ENCODE peak calls at places on chromosomes 7 and 10, in ten cellular contexts. One of them, this sample, is unnamed. For H3K4me1, the result is how much of the 10 kb centered on the place peaks cover.

GRCh38 chr10:26085549-26085948 is 131.0 kb upstream of the GAD2 start:
- DNase-seq in upper lobe of right lung: no peak
- DNase-seq in astrocyte: no peak
- DNase-seq in IMR-90: no peak
- DNase-seq in SK-N-SH: no peak
- DNase-seq in K562: no peak
- DNase-seq in fibroblast of lung: no peak
- DNase-seq in neuronal stem cell: no peak
- DNase-seq in psoas muscle: no peak
- DNase-seq in RWPE2: no peak
- DNase-seq in this sample: no peak

GRCh38 chr10:77377034-77377433 is 260.6 kb downstream of the KCNMA1 start:
- DNase-seq in upper lobe of right lung: no peak
- DNase-seq in astrocyte: no peak
- DNase-seq in IMR-90: peak
- DNase-seq in SK-N-SH: no peak
- DNase-seq in K562: no peak
- DNase-seq in fibroblast of lung: peak
- DNase-seq in neuronal stem cell: no peak
- DNase-seq in psoas muscle: no peak
- DNase-seq in RWPE2: no peak
- DNase-seq in this sample: no peak

GRCh38 chr10:86665218-86665607 is 3.1 kb upstream of the LDB3 start:
- DNase-seq in upper lobe of right lung: no peak
- DNase-seq in astrocyte: no peak
- DNase-seq in IMR-90: no peak
- DNase-seq in SK-N-SH: peak
- DNase-seq in K562: no peak
- DNase-seq in fibroblast of lung: no peak
- DNase-seq in neuronal stem cell: no peak
- DNase-seq in psoas muscle: no peak
- DNase-seq in RWPE2: no peak
- DNase-seq in this sample: no peak

GRCh38 chr10:62019013-62019684 is 117.7 kb downstream of the ARID5B start:
- DNase-seq in upper lobe of right lung: no peak
- DNase-seq in astrocyte: peak
- DNase-seq in IMR-90: no peak
- DNase-seq in SK-N-SH: no peak
- DNase-seq in K562: no peak
- DNase-seq in fibroblast of lung: peak
- DNase-seq in neuronal stem cell: no peak
- DNase-seq in psoas muscle: no peak
- DNase-seq in RWPE2: no peak
- DNase-seq in this sample: no peak

GRCh38 chr10:75062191-75062849 is 49.1 kb upstream of the SAMD8 start:
- DNase-seq in upper lobe of right lung: no peak
- DNase-seq in astrocyte: peak
- DNase-seq in IMR-90: peak
- DNase-seq in SK-N-SH: peak
- DNase-seq in K562: no peak
- DNase-seq in fibroblast of lung: peak
- DNase-seq in neuronal stem cell: no peak
- DNase-seq in psoas muscle: peak
- DNase-seq in RWPE2: no peak
- DNase-seq in this sample: no peak

GRCh38 chr7:11716185-11716584 is 115.8 kb downstream of the THSD7A start:
- DNase-seq in upper lobe of right lung: no peak
- DNase-seq in astrocyte: peak
- DNase-seq in IMR-90: no peak
- DNase-seq in SK-N-SH: no peak
- DNase-seq in K562: no peak
- DNase-seq in fibroblast of lung: peak
- DNase-seq in neuronal stem cell: no peak
- DNase-seq in psoas muscle: no peak
- DNase-seq in RWPE2: no peak
- DNase-seq in this sample: no peak

GRCh38 chr10:133308431-133309110 is at the start of the genes TUBGCP2 and ZNF511:
- DNase-seq in upper lobe of right lung: peak
- DNase-seq in astrocyte: peak
- DNase-seq in IMR-90: peak
- DNase-seq in SK-N-SH: peak
- DNase-seq in K562: peak
- DNase-seq in fibroblast of lung: peak
- DNase-seq in neuronal stem cell: peak
- DNase-seq in psoas muscle: peak
- DNase-seq in RWPE2: no peak
- DNase-seq in this sample: peak

GRCh38 chr10:43255644-43256431 is 11.0 kb downstream of the RASGEF1A start:
- DNase-seq in upper lobe of right lung: peak
- DNase-seq in astrocyte: no peak
- DNase-seq in IMR-90: no peak
- DNase-seq in SK-N-SH: peak
- DNase-seq in K562: peak
- DNase-seq in fibroblast of lung: peak
- DNase-seq in neuronal stem cell: no peak
- DNase-seq in psoas muscle: no peak
- DNase-seq in RWPE2: peak
- DNase-seq in this sample: no peak

GRCh38 chr10:4061441-4061951 is 276.5 kb upstream of the KLF6 start:
- DNase-seq in upper lobe of right lung: no peak
- DNase-seq in astrocyte: no peak
- DNase-seq in IMR-90: no peak
- DNase-seq in SK-N-SH: no peak
- DNase-seq in K562: no peak
- DNase-seq in fibroblast of lung: peak
- DNase-seq in neuronal stem cell: no peak
- DNase-seq in psoas muscle: peak
- DNase-seq in RWPE2: no peak
- DNase-seq in this sample: no peak

GRCh38 chr7:116571037-116571436 is 46.2 kb downstream of the CAV1 start:
- DNase-seq in upper lobe of right lung: no peak
- DNase-seq in astrocyte: peak
- DNase-seq in IMR-90: peak
- DNase-seq in SK-N-SH: no peak
- DNase-seq in K562: no peak
- DNase-seq in fibroblast of lung: peak
- DNase-seq in neuronal stem cell: no peak
- DNase-seq in psoas muscle: no peak
- DNase-seq in RWPE2: no peak
- DNase-seq in this sample: no peak

GRCh38 chr10:97869091-97870042 is 19.7 kb downstream of the GOLGA7B start:
- DNase-seq in upper lobe of right lung: peak
- DNase-seq in astrocyte: peak
- DNase-seq in IMR-90: peak
- DNase-seq in SK-N-SH: peak
- DNase-seq in K562: peak
- DNase-seq in fibroblast of lung: peak
- DNase-seq in neuronal stem cell: peak
- DNase-seq in psoas muscle: peak
- DNase-seq in RWPE2: peak
- DNase-seq in this sample: peak

GRCh38 chr7:127477285-127478039 is 85.0 kb upstream of the ZNF800 start:
- DNase-seq in upper lobe of right lung: no peak
- DNase-seq in astrocyte: no peak
- DNase-seq in IMR-90: no peak
- DNase-seq in SK-N-SH: no peak
- DNase-seq in K562: no peak
- DNase-seq in fibroblast of lung: no peak
- DNase-seq in neuronal stem cell: no peak
- DNase-seq in psoas muscle: no peak
- DNase-seq in RWPE2: no peak
- DNase-seq in this sample: no peak

GRCh38 chr7:135189961-135190360 is 19.5 kb upstream of the CYREN start:
- DNase-seq in upper lobe of right lung: no peak
- DNase-seq in astrocyte: no peak
- DNase-seq in IMR-90: no peak
- DNase-seq in SK-N-SH: peak
- DNase-seq in K562: no peak
- DNase-seq in fibroblast of lung: no peak
- DNase-seq in neuronal stem cell: no peak
- DNase-seq in psoas muscle: no peak
- DNase-seq in RWPE2: no peak
- DNase-seq in this sample: no peak

GRCh38 chr7:158353606-158354570 is 233.7 kb downstream of the PTPRN2 start:
- DNase-seq in upper lobe of right lung: peak
- DNase-seq in astrocyte: no peak
- DNase-seq in IMR-90: no peak
- DNase-seq in SK-N-SH: peak
- DNase-seq in K562: peak
- DNase-seq in fibroblast of lung: no peak
- DNase-seq in neuronal stem cell: peak
- DNase-seq in psoas muscle: no peak
- DNase-seq in RWPE2: no peak
- DNase-seq in this sample: no peak

GRCh38 chr7:128743112-128743772 is 4.1 kb downstream of the CALU start:
- DNase-seq in upper lobe of right lung: no peak
- DNase-seq in astrocyte: peak
- DNase-seq in IMR-90: no peak
- DNase-seq in SK-N-SH: no peak
- DNase-seq in K562: no peak
- DNase-seq in fibroblast of lung: peak
- DNase-seq in neuronal stem cell: no peak
- DNase-seq in psoas muscle: no peak
- DNase-seq in RWPE2: no peak
- DNase-seq in this sample: no peak

DNA sequence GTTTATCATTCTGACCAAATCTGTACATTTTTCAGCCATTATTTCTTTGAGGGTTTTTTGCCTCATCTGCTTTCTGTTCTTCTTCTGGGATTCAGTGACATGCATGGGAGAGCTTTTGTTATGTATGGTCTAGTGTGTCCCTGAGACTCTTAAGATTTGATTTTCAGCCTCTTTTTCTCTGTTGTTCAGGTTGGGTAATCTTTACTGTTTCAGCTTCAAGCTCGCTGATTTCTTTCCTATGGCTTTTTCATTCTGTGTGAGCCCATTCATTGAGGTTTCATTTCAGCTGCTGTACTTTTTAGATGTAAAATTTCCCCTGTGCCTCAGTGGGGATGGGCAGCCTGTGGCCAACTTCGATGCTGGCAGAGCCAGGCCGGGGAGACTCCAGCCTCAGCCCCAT is 38.1 kb downstream of the FOXK1 start:
- DNase-seq in upper lobe of right lung: no peak
- DNase-seq in astrocyte: no peak
- DNase-seq in IMR-90: no peak
- DNase-seq in SK-N-SH: no peak
- DNase-seq in K562: no peak
- DNase-seq in fibroblast of lung: no peak
- DNase-seq in neuronal stem cell: no peak
- DNase-seq in psoas muscle: no peak
- DNase-seq in RWPE2: no peak
- DNase-seq in this sample: no peak
- H3K4me1 ChIP-seq in upper lobe of right lung: under half
- H3K4me1 ChIP-seq in astrocyte: under half
- H3K4me1 ChIP-seq in IMR-90: under half
- H3K4me1 ChIP-seq in SK-N-SH: under half
- H3K4me1 ChIP-seq in K562: under half
- H3K4me1 ChIP-seq in fibroblast of lung: under half
- H3K4me1 ChIP-seq in neuronal stem cell: under half
- H3K4me1 ChIP-seq in psoas muscle: under half
- H3K4me1 ChIP-seq in RWPE2: under half
- H3K4me1 ChIP-seq in this sample: under half

GRCh38 chr10:96419351-96419750 is 60.5 kb upstream of the OPALIN start:
- DNase-seq in upper lobe of right lung: no peak
- DNase-seq in astrocyte: no peak
- DNase-seq in IMR-90: no peak
- DNase-seq in SK-N-SH: no peak
- DNase-seq in K562: no peak
- DNase-seq in fibroblast of lung: no peak
- DNase-seq in neuronal stem cell: no peak
- DNase-seq in psoas muscle: no peak
- DNase-seq in RWPE2: no peak
- DNase-seq in this sample: no peak
- H3K4me1 ChIP-seq in upper lobe of right lung: under half
- H3K4me1 ChIP-seq in astrocyte: under half
- H3K4me1 ChIP-seq in IMR-90: under half
- H3K4me1 ChIP-seq in SK-N-SH: under half
- H3K4me1 ChIP-seq in K562: under half
- H3K4me1 ChIP-seq in fibroblast of lung: under half
- H3K4me1 ChIP-seq in neuronal stem cell: under half
- H3K4me1 ChIP-seq in psoas muscle: under half
- H3K4me1 ChIP-seq in RWPE2: under half
- H3K4me1 ChIP-seq in this sample: under half

GRCh38 chr10:71245420-71246325 is 33.3 kb downstream of the UNC5B start:
- DNase-seq in upper lobe of right lung: no peak
- DNase-seq in astrocyte: no peak
- DNase-seq in IMR-90: no peak
- DNase-seq in SK-N-SH: no peak
- DNase-seq in K562: no peak
- DNase-seq in fibroblast of lung: no peak
- DNase-seq in neuronal stem cell: no peak
- DNase-seq in psoas muscle: no peak
- DNase-seq in RWPE2: no peak
- DNase-seq in this sample: no peak
- H3K4me1 ChIP-seq in upper lobe of right lung: half or more
- H3K4me1 ChIP-seq in astrocyte: under half
- H3K4me1 ChIP-seq in IMR-90: under half
- H3K4me1 ChIP-seq in SK-N-SH: half or more
- H3K4me1 ChIP-seq in K562: under half
- H3K4me1 ChIP-seq in fibroblast of lung: under half
- H3K4me1 ChIP-seq in neuronal stem cell: under half
- H3K4me1 ChIP-seq in psoas muscle: under half
- H3K4me1 ChIP-seq in RWPE2: half or more
- H3K4me1 ChIP-seq in this sample: under half

GRCh38 chr10:72691470-72692056 is 380 bp upstream of the MCU start:
- DNase-seq in upper lobe of right lung: no peak
- DNase-seq in astrocyte: peak
- DNase-seq in IMR-90: peak
- DNase-seq in SK-N-SH: no peak
- DNase-seq in K562: peak
- DNase-seq in fibroblast of lung: peak
- DNase-seq in neuronal stem cell: peak
- DNase-seq in psoas muscle: no peak
- DNase-seq in RWPE2: no peak
- DNase-seq in this sample: no peak

GRCh38 chr10:72692897-72693598 is 1.1 kb downstream of the MCU start:
- DNase-seq in upper lobe of right lung: no peak
- DNase-seq in astrocyte: peak
- DNase-seq in IMR-90: peak
- DNase-seq in SK-N-SH: no peak
- DNase-seq in K562: peak
- DNase-seq in fibroblast of lung: peak
- DNase-seq in neuronal stem cell: no peak
- DNase-seq in psoas muscle: no peak
- DNase-seq in RWPE2: no peak
- DNase-seq in this sample: no peak

GRCh38 chr10:72693599-72693915 is 1.6 kb downstream of the MCU start:
- DNase-seq in upper lobe of right lung: no peak
- DNase-seq in astrocyte: peak
- DNase-seq in IMR-90: no peak
- DNase-seq in SK-N-SH: no peak
- DNase-seq in K562: peak
- DNase-seq in fibroblast of lung: peak
- DNase-seq in neuronal stem cell: no peak
- DNase-seq in psoas muscle: no peak
- DNase-seq in RWPE2: no peak
- DNase-seq in this sample: no peak

GRCh38 chr10:72690071-72690755 is 1.7 kb upstream of the MCU start:
- DNase-seq in upper lobe of right lung: no peak
- DNase-seq in astrocyte: no peak
- DNase-seq in IMR-90: no peak
- DNase-seq in SK-N-SH: no peak
- DNase-seq in K562: peak
- DNase-seq in fibroblast of lung: no peak
- DNase-seq in neuronal stem cell: no peak
- DNase-seq in psoas muscle: no peak
- DNase-seq in RWPE2: no peak
- DNase-seq in this sample: no peak

GRCh38 chr10:72692057-72692891 is at the start of gene MCU:
- DNase-seq in upper lobe of right lung: peak
- DNase-seq in astrocyte: peak
- DNase-seq in IMR-90: peak
- DNase-seq in SK-N-SH: peak
- DNase-seq in K562: peak
- DNase-seq in fibroblast of lung: peak
- DNase-seq in neuronal stem cell: peak
- DNase-seq in psoas muscle: peak
- DNase-seq in RWPE2: peak
- DNase-seq in this sample: peak
- H3K4me1 ChIP-seq in upper lobe of right lung: under half
- H3K4me1 ChIP-seq in astrocyte: under half
- H3K4me1 ChIP-seq in IMR-90: under half
- H3K4me1 ChIP-seq in SK-N-SH: under half
- H3K4me1 ChIP-seq in K562: under half
- H3K4me1 ChIP-seq in fibroblast of lung: under half
- H3K4me1 ChIP-seq in neuronal stem cell: under half
- H3K4me1 ChIP-seq in psoas muscle: under half
- H3K4me1 ChIP-seq in RWPE2: under half
- H3K4me1 ChIP-seq in this sample: under half